ENCODE peak calls at places on chromosomes 6 and 20, in eight cellular contexts. J, I, B, H, T, Q, A and Z are unnamed samples.

GRCh38 chr6:9250852-9251251 is 815.5 kb upstream of the SLC35B3 start:
- DNase-seq in J (no peak), I (no peak), B (peak), H (peak), T (peak), Q (no peak), A (peak), Z (no peak)

GRCh38 chr6:11753798-11754197 is 24.8 kb downstream of the ADTRP start:
- DNase-seq in J (no peak), I (no peak), B (no peak), H (no peak), T (no peak), Q (no peak), A (no peak), Z (no peak)

GRCh38 chr6:112560651-112561050 is 213.5 kb downstream of the RFPL4B start:
- DNase-seq in J (no peak), I (no peak), B (no peak), H (no peak), T (peak), Q (no peak), A (no peak), Z (no peak)

GRCh38 chr6:34730006-34730405 is 27.3 kb upstream of the SNRPC start:
- DNase-seq in J (no peak), I (no peak), B (no peak), H (no peak), T (no peak), Q (no peak), A (no peak), Z (no peak)

GRCh38 chr20:5569021-5569420 is 181.2 kb upstream of the SHLD1 start:
- DNase-seq in J (no peak), I (no peak), B (no peak), H (peak), T (peak), Q (peak), A (peak), Z (peak)

GRCh38 chr6:147758305-147758704 is 249.8 kb downstream of the SAMD5 start:
- DNase-seq in J (no peak), I (no peak), B (no peak), H (no peak), T (no peak), Q (no peak), A (no peak), Z (no peak)

GRCh38 chr20:41387433-41387832 is 20.8 kb upstream of the EMILIN3 start:
- DNase-seq in J (no peak), I (no peak), B (no peak), H (no peak), T (no peak), Q (no peak), A (no peak), Z (no peak)

GRCh38 chr20:51366155-51366886 is 176.2 kb downstream of the NFATC2 start:
- DNase-seq in J (no peak), I (no peak), B (peak), H (peak), T (no peak), Q (no peak), A (peak), Z (no peak)

GRCh38 chr20:62405108-62405980 is 1.7 kb downstream of the CABLES2 start:
- DNase-seq in J (no peak), I (no peak), B (peak), H (peak), T (peak), Q (no peak), A (peak), Z (peak)

GRCh38 chr6:36615018-36615761 is 21.0 kb downstream of the SRSF3 start:
- DNase-seq in J (peak), I (no peak), B (peak), H (peak), T (peak), Q (no peak), A (no peak), Z (no peak)

GRCh38 chr20:3174442-3175263 is 1.3 kb upstream of the LZTS3 start:
- DNase-seq in J (no peak), I (no peak), B (no peak), H (peak), T (peak), Q (no peak), A (no peak), Z (no peak)

GRCh38 chr20:15700147-15700765 is 873.0 kb downstream of the KIF16B start:
- DNase-seq in J (no peak), I (no peak), B (no peak), H (no peak), T (no peak), Q (no peak), A (no peak), Z (no peak)

GRCh38 chr6:16236648-16237199 is 1.7 kb upstream of the GMPR start:
- DNase-seq in J (no peak), I (no peak), B (peak), H (peak), T (peak), Q (no peak), A (no peak), Z (no peak)

GRCh38 chr6:151291145-151292055 is 51.6 kb downstream of the AKAP12 start:
- DNase-seq in J (no peak), I (no peak), B (peak), H (peak), T (no peak), Q (no peak), A (no peak), Z (no peak)

GRCh38 chr6:132734694-132735236 is 20.9 kb upstream of the VNN1 start:
- DNase-seq in J (no peak), I (no peak), B (peak), H (no peak), T (peak), Q (no peak), A (peak), Z (no peak)

GRCh38 chr6:157761331-157761921 is 61.6 kb upstream of the SNX9 start:
- DNase-seq in J (peak), I (no peak), B (no peak), H (peak), T (peak), Q (no peak), A (no peak), Z (no peak)

GRCh38 chr6:74451953-74452352 is 753.9 kb downstream of the COL12A1 start:
- DNase-seq in J (no peak), I (no peak), B (no peak), H (no peak), T (no peak), Q (no peak), A (no peak), Z (no peak)

GRCh38 chr6:34324738-34325444 is 67.6 kb downstream of the NUDT3 start:
- DNase-seq in J (no peak), I (no peak), B (peak), H (peak), T (no peak), Q (no peak), A (no peak), Z (no peak)

GRCh38 chr6:81613606-81614005 is 138.9 kb downstream of the TENT5A start:
- DNase-seq in J (no peak), I (no peak), B (no peak), H (peak), T (peak), Q (no peak), A (peak), Z (no peak)

GRCh38 chr20:33915726-33916331 is 77.9 kb upstream of the RALY start:
- DNase-seq in J (peak), I (no peak), B (no peak), H (no peak), T (peak), Q (peak), A (peak), Z (no peak)

GRCh38 chr6:111750753-111751684 is 122.2 kb downstream of the FYN start:
- DNase-seq in J (peak), I (no peak), B (no peak), H (peak), T (no peak), Q (no peak), A (no peak), Z (no peak)